ENCODE peak calls at places on chromosomes 2 and 18, in ten cellular contexts. N, G, A, C, M, V, X, I, S and F are unnamed samples. For H3K36me3 and H3K27me3, the result is how much of the 10 kb centered on the place peaks cover.

GRCh38 chr18:939167-939566 is 34.5 kb downstream of the ADCYAP1 start:
- DNase-seq in N (no peak), G (no peak), A (peak), C (no peak), M (no peak), V (peak), X (no peak), I (no peak), S (no peak), F (no peak)

GRCh38 chr18:8507361-8507760 is 101.9 kb upstream of the RAB12 start:
- DNase-seq in N (no peak), G (no peak), A (peak), C (no peak), M (no peak), V (peak), X (no peak), I (peak), S (no peak), F (no peak)

GRCh38 chr2:128314348-128315121 is 4.1 kb downstream of the HS6ST1 start:
- DNase-seq in N (peak), G (no peak), A (no peak), C (no peak), M (peak), V (no peak), X (no peak), I (no peak), S (no peak), F (peak)

GRCh38 chr2:163667064-163667887 is 68.5 kb downstream of the FIGN start:
- DNase-seq in N (no peak), G (no peak), A (no peak), C (no peak), M (peak), V (no peak), X (no peak), I (peak), S (no peak), F (no peak)

GRCh38 chr18:48950536-48951447 is at the start of gene SMAD7:
- DNase-seq in N (no peak), G (no peak), A (no peak), C (peak), M (no peak), V (no peak), X (no peak), I (no peak), S (peak), F (no peak)

GRCh38 chr2:229408356-229408755 is 137.3 kb upstream of the PID1 start:
- DNase-seq in N (no peak), G (no peak), A (peak), C (no peak), M (peak), V (peak), X (no peak), I (no peak), S (no peak), F (no peak)

GRCh38 chr18:6221602-6222014 is 193.1 kb downstream of the L3MBTL4 start:
- DNase-seq in N (no peak), G (no peak), A (no peak), C (no peak), M (no peak), V (no peak), X (no peak), I (no peak), S (no peak), F (no peak)

GRCh38 chr2:134976074-134976702 is 57.6 kb downstream of the CCNT2 start:
- DNase-seq in N (no peak), G (no peak), A (no peak), C (no peak), M (no peak), V (no peak), X (peak), I (no peak), S (no peak), F (no peak)

GRCh38 chr2:127986548-127987079 is 41.2 kb downstream of the SAP130 start:
- DNase-seq in N (no peak), G (no peak), A (no peak), C (peak), M (no peak), V (no peak), X (no peak), I (no peak), S (no peak), F (no peak)

GRCh38 chr2:4020153-4020552 is 316.8 kb downstream of the DCDC2C start:
- DNase-seq in N (no peak), G (no peak), A (no peak), C (no peak), M (no peak), V (no peak), X (no peak), I (no peak), S (no peak), F (no peak)

GRCh38 chr2:21261591-21261990 is 137.8 kb downstream of the TDRD15 start:
- DNase-seq in N (no peak), G (no peak), A (no peak), C (no peak), M (no peak), V (no peak), X (no peak), I (peak), S (no peak), F (no peak)

GRCh38 chr2:134705861-134706586 is 12.8 kb downstream of the TMEM163 start:
- DNase-seq in N (no peak), G (no peak), A (peak), C (no peak), M (no peak), V (peak), X (no peak), I (no peak), S (no peak), F (no peak)

GRCh38 chr2:133248264-133248663 is 320.0 kb downstream of the NCKAP5 start:
- DNase-seq in N (no peak), G (no peak), A (no peak), C (no peak), M (no peak), V (no peak), X (no peak), I (no peak), S (no peak), F (no peak)

GRCh38 chr2:67561411-67561965 is 164.4 kb downstream of the ETAA1 start:
- DNase-seq in N (no peak), G (no peak), A (no peak), C (peak), M (peak), V (no peak), X (no peak), I (peak), S (peak), F (peak)

GRCh38 chr18:55634545-55634944 is 46.6 kb upstream of the TCF4 start:
- DNase-seq in N (no peak), G (no peak), A (no peak), C (no peak), M (no peak), V (no peak), X (no peak), I (no peak), S (no peak), F (no peak)

GRCh38 chr2:127906206-127906926 is 20.6 kb upstream of the AMMECR1L start:
- DNase-seq in N (no peak), G (no peak), A (peak), C (no peak), M (no peak), V (no peak), X (no peak), I (no peak), S (no peak), F (no peak)

GRCh38 chr2:233686967-233687366 is 5.3 kb downstream of the UGT1A7 start:
- DNase-seq in N (no peak), G (no peak), A (no peak), C (no peak), M (no peak), V (no peak), X (no peak), I (no peak), S (no peak), F (no peak)

GRCh38 chr18:37042381-37042780 is 213.5 kb downstream of the KIAA1328 start:
- DNase-seq in N (no peak), G (no peak), A (no peak), C (no peak), M (no peak), V (peak), X (no peak), I (no peak), S (no peak), F (no peak)

GRCh38 chr2:161161074-161161577 is 898 bp downstream of the TANK start:
- DNase-seq in N (no peak), G (no peak), A (peak), C (no peak), M (no peak), V (no peak), X (peak), I (no peak), S (no peak), F (no peak)

GRCh38 chr2:182616471-182617393 is 99.3 kb upstream of the DNAJC10 start:
- DNase-seq in N (no peak), G (no peak), A (no peak), C (no peak), M (no peak), V (no peak), X (no peak), I (no peak), S (no peak), F (no peak)

GRCh38 chr2:150742094-150742493 is 254.6 kb upstream of the RND3 start:
- DNase-seq in N (no peak), G (no peak), A (no peak), C (no peak), M (no peak), V (no peak), X (peak), I (no peak), S (no peak), F (no peak)

GRCh38 chr2:241036964-241037421 is 38.6 kb downstream of the SNED1 start:
- DNase-seq in N (no peak), G (no peak), A (peak), C (no peak), M (no peak), V (no peak), X (peak), I (no peak), S (no peak), F (peak)

GRCh38 chr2:232322560-232323327 is 55.8 kb upstream of the ALPP start:
- DNase-seq in N (peak), G (no peak), A (no peak), C (peak), M (peak), V (no peak), X (no peak), I (no peak), S (no peak), F (peak)

GRCh38 chr2:8238521-8239230 is 443.2 kb upstream of the ID2 start:
- DNase-seq in N (no peak), G (no peak), A (no peak), C (no peak), M (peak), V (no peak), X (no peak), I (no peak), S (no peak), F (no peak)

GRCh38 chr18:79680100-79680879 is 687 bp downstream of the CTDP1 start:
- DNase-seq in N (no peak), G (peak), A (peak), C (no peak), M (peak), V (peak), X (peak), I (peak), S (no peak), F (peak)

GRCh38 chr2:67670704-67671300 is 273.7 kb downstream of the ETAA1 start:
- DNase-seq in N (no peak), G (no peak), A (no peak), C (no peak), M (no peak), V (no peak), X (no peak), I (no peak), S (no peak), F (no peak)

GRCh38 chr2:239942090-239942489 is 83.1 kb downstream of the NDUFA10 start:
- DNase-seq in N (peak), G (no peak), A (no peak), C (peak), M (no peak), V (no peak), X (no peak), I (no peak), S (peak), F (no peak)

GRCh38 chr2:69509011-69509749 is 71.9 kb upstream of the NFU1 start:
- DNase-seq in N (no peak), G (no peak), A (no peak), C (no peak), M (no peak), V (no peak), X (no peak), I (no peak), S (no peak), F (no peak)

GRCh38 chr2:158024288-158024898 is 77.3 kb upstream of the UPP2 start:
- DNase-seq in N (no peak), G (peak), A (peak), C (no peak), M (peak), V (peak), X (peak), I (peak), S (peak), F (no peak)

DNA sequence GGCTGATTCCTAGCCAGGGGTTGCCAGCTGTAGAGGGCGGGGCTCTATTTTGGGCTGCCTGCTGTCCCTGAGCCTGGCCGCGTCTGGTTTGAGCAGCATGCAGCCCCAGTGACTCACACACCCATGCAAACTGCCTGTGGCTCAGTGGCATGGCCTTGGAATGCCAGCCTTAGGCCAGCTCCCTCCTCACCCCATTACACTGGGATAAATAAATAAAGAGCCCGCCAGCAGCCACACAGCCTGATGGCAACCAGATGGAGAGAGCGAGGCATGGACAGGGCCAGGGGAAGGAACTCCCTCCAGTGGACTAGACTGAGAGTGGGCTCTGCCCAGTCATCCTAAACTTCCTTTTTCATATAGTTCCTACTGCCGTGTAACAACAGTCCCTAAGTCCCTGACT is 18.3 kb downstream of the NHEJ1 start:
- DNase-seq in N (no peak), G (no peak), A (no peak), C (peak), M (peak), V (peak), X (no peak), I (no peak), S (no peak), F (no peak)
- H3K36me3 ChIP-seq in N (half or more), G (under half), A (under half), C (under half), M (under half), V (under half), X (under half), I (under half), S (under half), F (under half)

GRCh38 chr18:2969695-2970094 is 43.2 kb downstream of the LPIN2 start:
- DNase-seq in N (no peak), G (no peak), A (no peak), C (no peak), M (no peak), V (no peak), X (no peak), I (no peak), S (no peak), F (no peak)

GRCh38 chr18:2967357-2967756 is 45.6 kb downstream of the LPIN2 start:
- DNase-seq in N (no peak), G (no peak), A (no peak), C (no peak), M (no peak), V (no peak), X (no peak), I (no peak), S (no peak), F (no peak)

GRCh38 chr18:2965797-2966196 is 47.1 kb downstream of the LPIN2 start:
- DNase-seq in N (no peak), G (no peak), A (no peak), C (no peak), M (no peak), V (no peak), X (no peak), I (no peak), S (no peak), F (no peak)

GRCh38 chr18:2968559-2968958 is 44.4 kb downstream of the LPIN2 start:
- DNase-seq in N (no peak), G (no peak), A (no peak), C (no peak), M (no peak), V (no peak), X (no peak), I (no peak), S (no peak), F (no peak)

DNA sequence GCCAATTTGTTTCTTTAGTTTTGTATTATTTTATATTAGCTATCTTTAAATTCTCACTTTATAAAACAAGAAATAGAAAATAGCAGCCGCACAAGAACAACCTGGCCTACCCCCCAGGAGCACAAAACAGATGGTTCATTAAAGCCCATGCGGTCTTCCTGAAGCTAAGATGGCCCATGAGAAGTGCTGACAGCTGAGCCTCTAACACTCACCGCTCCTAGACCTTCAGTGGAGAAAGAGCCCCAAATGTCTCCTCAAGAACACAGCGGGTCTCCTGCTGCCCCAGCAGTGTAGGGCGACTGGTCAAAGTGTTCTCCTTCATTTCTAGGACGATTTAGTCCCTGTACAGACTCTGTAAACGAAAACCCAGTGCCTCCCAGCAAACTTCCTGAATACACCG is 45.1 kb downstream of the LPIN2 start:
- DNase-seq in N (no peak), G (no peak), A (peak), C (no peak), M (no peak), V (no peak), X (no peak), I (peak), S (no peak), F (no peak)
- H3K4me3 ChIP-seq in N (no peak), G (peak), A (no peak), C (no peak), M (no peak), V (no peak), X (no peak), I (no peak), S (no peak), F (no peak)

DNA sequence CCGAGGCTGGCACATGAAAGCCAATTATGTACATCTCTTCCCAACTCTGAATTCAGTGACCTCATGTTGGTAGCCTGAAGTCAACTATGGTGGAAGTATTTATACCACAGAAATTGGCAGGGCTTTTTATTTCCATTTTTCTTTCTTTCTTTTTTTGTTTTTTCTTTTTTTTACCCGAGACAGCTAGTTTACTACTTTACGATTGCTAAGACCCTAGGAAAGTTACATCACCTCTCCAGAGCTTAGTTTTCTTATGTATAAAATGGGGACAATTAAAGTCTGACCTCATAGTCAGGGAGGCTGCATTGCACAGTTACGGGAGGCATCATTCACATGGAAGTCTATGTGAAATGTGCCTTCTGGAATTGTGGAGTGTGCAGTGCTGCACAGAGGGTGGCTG is 194.3 kb downstream of the MTX2 start:
- DNase-seq in N (no peak), G (no peak), A (no peak), C (no peak), M (no peak), V (no peak), X (no peak), I (no peak), S (no peak), F (no peak)
- H3K27me3 ChIP-seq in N (under half), G (under half), A (under half), C (under half), M (under half), V (under half), X (under half), I (under half), S (under half), F (under half)

GRCh38 chr2:179966778-179967394 is 40.2 kb downstream of the CWC22 start:
- DNase-seq in N (no peak), G (no peak), A (peak), C (no peak), M (no peak), V (peak), X (no peak), I (no peak), S (no peak), F (no peak)
- H3K36me3 ChIP-seq in N (half or more), G (under half), A (under half), C (under half), M (under half), V (under half), X (under half), I (half or more), S (under half), F (under half)

GRCh38 chr2:200309296-200309846 is 2.9 kb downstream of the SPATS2L start:
- DNase-seq in N (no peak), G (no peak), A (no peak), C (no peak), M (no peak), V (no peak), X (no peak), I (no peak), S (no peak), F (no peak)
- H3K4me3 ChIP-seq in N (no peak), G (no peak), A (peak), C (no peak), M (no peak), V (peak), X (no peak), I (no peak), S (no peak), F (peak)

GRCh38 chr2:43848174-43848573 is 9.4 kb downstream of the ABCG8 start:
- DNase-seq in N (no peak), G (no peak), A (no peak), C (no peak), M (no peak), V (no peak), X (peak), I (no peak), S (no peak), F (no peak)

GRCh38 chr2:43842866-43843226 is 4.1 kb downstream of the ABCG8 start:
- DNase-seq in N (no peak), G (no peak), A (no peak), C (no peak), M (no peak), V (no peak), X (no peak), I (no peak), S (no peak), F (no peak)

GRCh38 chr2:43846140-43846793 is 7.5 kb downstream of the ABCG8 start:
- DNase-seq in N (no peak), G (no peak), A (no peak), C (no peak), M (no peak), V (no peak), X (no peak), I (no peak), S (no peak), F (no peak)

GRCh38 chr2:43841949-43842865 is 3.4 kb downstream of the ABCG8 start:
- DNase-seq in N (no peak), G (no peak), A (no peak), C (no peak), M (no peak), V (no peak), X (no peak), I (no peak), S (no peak), F (no peak)

DNA sequence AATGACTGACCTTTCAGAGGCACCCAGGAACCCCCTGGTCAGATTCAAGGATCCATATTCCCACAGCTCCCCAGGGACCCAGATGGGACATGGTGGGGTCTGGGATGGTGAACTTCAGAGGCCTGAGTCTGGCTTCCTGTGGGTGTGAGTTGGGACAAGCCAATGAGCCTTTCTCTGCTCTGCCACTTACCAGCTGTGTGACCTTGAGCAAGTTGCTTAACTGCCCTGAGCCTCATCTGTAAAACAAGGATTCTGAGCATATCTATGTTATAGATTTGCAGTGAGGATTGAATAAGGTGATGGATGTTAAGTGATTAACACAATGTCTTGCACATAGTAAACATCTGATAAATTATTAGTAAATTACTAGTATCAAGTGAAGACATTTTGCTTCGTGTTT is 6.4 kb downstream of the ABCG8 start:
- DNase-seq in N (no peak), G (no peak), A (no peak), C (no peak), M (no peak), V (no peak), X (no peak), I (no peak), S (no peak), F (no peak)
- H3K27me3 ChIP-seq in N (under half), G (under half), A (under half), C (under half), M (under half), V (under half), X (under half), I (under half), S (under half), F (under half)